ENCODE peak calls at places on chromosomes 16 and 17, in five cellular contexts. D is IMR-90, Q is H9, G is trophoblast cell, S is neuronal stem cell. Z is an unnamed sample. For H3K4me1, the result is how much of the 10 kb centered on the place peaks cover.

GRCh38 chr16:8182761-8183160 is 407.6 kb downstream of the TMEM114 start:
- DNase-seq in D (no peak), Q (no peak), G (no peak), S (no peak), Z (no peak)

GRCh38 chr17:76667356-76667755 is 23.8 kb upstream of the ST6GALNAC1 start:
- DNase-seq in D (no peak), Q (no peak), G (peak), S (no peak), Z (no peak)

GRCh38 chr17:8189041-8189710 is 804 bp downstream of the BORCS6 start:
- DNase-seq in D (no peak), Q (no peak), G (peak), S (no peak), Z (peak)

GRCh38 chr16:82088483-82088882 is 53.4 kb downstream of the HSD17B2 start:
- DNase-seq in D (no peak), Q (no peak), G (no peak), S (no peak), Z (no peak)

GRCh38 chr17:336110-337021 is 16.2 kb downstream of the RPH3AL start:
- DNase-seq in D (no peak), Q (peak), G (no peak), S (no peak), Z (no peak)

GRCh38 chr17:31880311-31880710 is 21.2 kb downstream of the UTP6 start:
- DNase-seq in D (no peak), Q (no peak), G (no peak), S (no peak), Z (no peak)

GRCh38 chr17:47315451-47316266 is 8.1 kb upstream of the EFCAB13 start:
- DNase-seq in D (peak), Q (no peak), G (peak), S (peak), Z (peak)

GRCh38 chr16:31333686-31334649 is 21.0 kb upstream of the ITGAX start:
- DNase-seq in D (peak), Q (peak), G (peak), S (no peak), Z (no peak)

GRCh38 chr17:59723041-59723440 is 15.6 kb downstream of the VMP1 start:
- DNase-seq in D (no peak), Q (no peak), G (peak), S (no peak), Z (no peak)

GRCh38 chr17:27242951-27243350 is 51.0 kb upstream of the WSB1 start:
- DNase-seq in D (no peak), Q (no peak), G (no peak), S (no peak), Z (no peak)

GRCh38 chr16:84144301-84144858 is 597 bp downstream of the HSDL1 start:
- DNase-seq in D (peak), Q (no peak), G (peak), S (no peak), Z (peak)

GRCh38 chr17:55432358-55433028 is 10.9 kb upstream of the MMD start:
- DNase-seq in D (no peak), Q (no peak), G (no peak), S (no peak), Z (peak)

GRCh38 chr17:44540246-44541084 is 16.8 kb upstream of the FZD2 start:
- DNase-seq in D (no peak), Q (no peak), G (no peak), S (no peak), Z (no peak)
- H3K4me1 ChIP-seq in D (under half), Q (under half), G (under half), S (half or more), Z (under half)

DNA sequence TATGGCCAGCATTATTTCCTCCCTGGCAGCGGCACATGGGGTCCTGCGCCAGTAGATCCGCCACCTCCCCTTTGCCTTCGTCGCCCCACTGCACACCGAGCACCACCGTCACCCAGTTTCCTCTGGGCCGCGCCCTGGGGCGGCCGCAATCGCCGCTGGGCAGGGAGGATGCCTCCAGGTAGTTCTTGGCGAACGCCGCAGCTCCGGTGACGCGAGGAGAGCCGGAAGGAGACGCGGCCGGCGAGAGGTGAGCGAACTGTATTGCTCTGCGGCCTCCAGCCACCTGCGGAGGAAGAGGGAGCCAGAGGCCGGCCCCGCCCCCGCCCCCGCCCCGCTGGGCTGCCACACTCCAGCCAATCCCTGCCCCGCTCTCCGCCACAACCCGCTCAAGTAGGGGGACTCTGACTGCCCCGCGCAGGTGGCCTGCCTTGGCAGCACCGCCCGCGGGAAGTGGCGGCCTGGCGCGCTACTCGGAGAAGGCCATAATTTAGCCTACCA is 11.8 kb upstream of the SLFN13 start:
- DNase-seq in D (no peak), Q (peak), G (peak), S (peak), Z (no peak)
- H4K8ac ChIP-seq in D (no peak), Q (no peak), G (peak), S (no peak), Z (no peak)

DNA sequence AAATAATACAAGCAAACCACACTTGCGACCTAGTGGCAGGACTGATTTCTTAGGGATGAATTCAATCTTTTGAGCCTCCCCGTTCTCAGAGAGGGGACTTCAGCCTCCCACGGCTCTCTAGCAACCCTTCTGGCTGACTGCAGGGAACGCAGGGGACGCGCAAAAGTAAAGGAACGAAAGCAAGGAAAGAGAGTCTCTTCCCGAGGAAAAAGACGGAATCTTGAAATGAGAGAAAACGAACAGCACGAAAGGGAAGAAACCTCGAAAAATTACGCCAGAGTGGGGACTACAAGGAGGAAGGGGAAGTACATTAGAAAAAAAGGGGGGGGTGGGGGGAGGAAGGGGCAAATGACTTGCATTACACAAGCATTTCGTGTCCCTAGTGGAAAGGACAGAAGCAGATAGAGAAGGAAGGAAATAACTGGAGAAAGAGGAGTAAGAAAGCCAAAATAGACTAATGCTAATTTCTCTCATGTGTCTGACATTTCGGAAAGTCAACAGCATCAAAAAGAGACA is 1.2 kb downstream of the GRB2 start:
- DNase-seq in D (peak), Q (peak), G (peak), S (no peak), Z (peak)
- H3K4me1 ChIP-seq in D (under half), Q (under half), G (under half), S (under half), Z (under half)

DNA sequence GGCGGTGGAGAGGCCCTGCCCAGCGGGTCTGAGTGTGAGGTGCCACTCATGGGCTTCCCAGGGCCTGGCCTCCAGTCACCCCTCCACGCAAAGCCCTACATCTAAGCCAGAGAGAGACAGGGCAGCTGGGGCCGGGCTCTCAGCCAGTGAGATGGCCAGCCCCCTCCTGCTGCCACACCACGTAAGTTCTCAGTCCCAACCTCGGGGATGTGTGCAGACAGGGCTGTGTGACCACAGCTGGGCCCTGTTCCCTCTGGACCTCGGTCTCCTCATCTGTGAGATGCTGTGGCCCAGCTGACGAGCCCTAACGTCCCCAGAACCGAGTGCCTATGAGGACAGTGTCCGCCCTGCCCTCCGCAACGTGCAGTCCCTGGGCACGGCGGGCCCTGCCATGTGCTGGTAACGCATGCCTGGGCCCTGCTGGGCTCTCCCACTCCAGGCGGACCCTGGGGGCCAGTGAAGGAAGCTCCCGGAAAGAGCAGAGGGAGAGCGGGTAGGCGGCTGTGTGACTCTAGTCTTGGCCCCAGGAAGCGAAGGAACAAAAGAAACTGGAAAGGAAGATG is 11.2 kb downstream of the VASN start:
- DNase-seq in D (no peak), Q (no peak), G (no peak), S (no peak), Z (no peak)
- H4K8ac ChIP-seq in D (no peak), Q (no peak), G (no peak), S (no peak), Z (peak)

GRCh38 chr17:40314557-40314953 is 5.6 kb downstream of the RARA start:
- DNase-seq in D (peak), Q (no peak), G (peak), S (no peak), Z (peak)
- H3K4me1 ChIP-seq in D (half or more), Q (under half), G (under half), S (under half), Z (half or more)

GRCh38 chr17:78875738-78876597 is 27.0 kb downstream of the CEP295NL start:
- DNase-seq in D (peak), Q (no peak), G (no peak), S (no peak), Z (peak)

GRCh38 chr17:78875331-78875730 is 27.7 kb downstream of the CEP295NL start:
- DNase-seq in D (no peak), Q (no peak), G (no peak), S (no peak), Z (no peak)

GRCh38 chr17:78873519-78874340 is 29.3 kb downstream of the CEP295NL start:
- DNase-seq in D (peak), Q (no peak), G (no peak), S (no peak), Z (no peak)

GRCh38 chr17:78870621-78871020 is 30.0 kb upstream of the USP36 start:
- DNase-seq in D (no peak), Q (no peak), G (no peak), S (no peak), Z (no peak)

DNA sequence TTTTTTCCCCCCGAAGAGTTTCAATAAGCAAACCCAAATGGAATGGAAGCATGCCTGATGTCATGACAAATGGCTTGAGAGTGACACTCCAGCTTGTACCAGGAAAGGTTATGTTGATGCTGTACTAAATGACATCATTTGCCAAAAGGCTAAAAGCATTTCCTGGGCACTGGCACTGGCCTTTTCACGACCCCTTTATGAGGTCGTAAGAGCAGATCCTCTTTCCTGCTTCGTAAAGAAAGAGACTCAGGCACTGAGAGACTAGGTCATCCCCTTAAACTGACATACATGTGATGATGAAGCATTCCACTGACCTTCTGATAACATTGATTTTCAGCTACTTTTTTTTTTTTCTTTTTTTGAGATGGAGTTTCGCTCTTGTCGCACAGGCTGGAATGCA is 30.5 kb downstream of the CEP295NL start:
- DNase-seq in D (no peak), Q (no peak), G (no peak), S (no peak), Z (no peak)
- H4K8ac ChIP-seq in D (no peak), Q (no peak), G (no peak), S (no peak), Z (no peak)

GRCh38 chr16:89730610-89731234 is 9.4 kb downstream of the ZNF276 start:
- DNase-seq in D (no peak), Q (no peak), G (no peak), S (no peak), Z (no peak)

GRCh38 chr16:89727406-89728120 is 6.2 kb downstream of the ZNF276 start:
- DNase-seq in D (no peak), Q (no peak), G (no peak), S (no peak), Z (no peak)

GRCh38 chr16:89732142-89732917 is 11.0 kb downstream of the ZNF276 start:
- DNase-seq in D (no peak), Q (no peak), G (no peak), S (no peak), Z (no peak)

GRCh38 chr16:89729863-89730574 is 8.7 kb downstream of the ZNF276 start:
- DNase-seq in D (no peak), Q (no peak), G (no peak), S (no peak), Z (no peak)

DNA sequence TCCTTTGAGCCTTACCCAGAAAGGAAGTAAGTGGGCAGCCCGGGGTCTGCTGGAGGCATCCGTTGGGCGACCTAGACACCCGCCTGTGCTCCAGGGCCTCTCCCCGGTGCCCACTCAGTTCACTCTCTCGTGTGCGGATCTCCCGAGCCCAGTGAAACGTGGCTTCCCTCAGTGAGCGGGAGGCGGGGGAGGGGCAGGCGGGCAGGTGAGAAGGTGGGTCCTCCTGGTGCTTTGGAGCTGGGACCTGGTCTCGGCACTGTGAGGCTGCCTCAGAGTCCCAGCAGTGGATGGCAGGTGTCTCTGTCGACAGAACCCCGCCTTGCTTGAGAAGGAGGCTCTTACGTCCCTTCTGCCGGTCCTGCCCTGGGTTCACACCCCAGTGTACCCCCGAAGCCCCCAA is 8.0 kb downstream of the ZNF276 start:
- DNase-seq in D (no peak), Q (no peak), G (no peak), S (no peak), Z (no peak)
- H3K4me1 ChIP-seq in D (under half), Q (under half), G (under half), S (under half), Z (under half)

Z was measured in mesenchymal stem cell.